ENCODE peak calls at places on chromosomes 11 and 22, in four cellular contexts. E is AG04449; B is nephron progenitor cell; Q is naive thymus-derived CD8-positive, alpha-beta T cell. V is an unnamed sample.

GRCh38 chr11:7642747-7643146 is 30.6 kb downstream of the CYB5R2 start:
- DNase-seq in B (no peak), Q (no peak), E (no peak), V (no peak)

GRCh38 chr22:46851941-46852340 is 89.5 kb downstream of the TBC1D22A start:
- DNase-seq in B (no peak), Q (no peak), E (no peak), V (no peak)

GRCh38 chr22:42300286-42301071 is 30.0 kb upstream of the TCF20 start:
- DNase-seq in E (no peak), Q (no peak), B (no peak), V (no peak)

GRCh38 chr11:74391193-74391592 is 7.0 kb downstream of the PGM2L1 start:
- DNase-seq in Q (no peak), E (no peak), B (no peak), V (no peak)

GRCh38 chr11:65182258-65183170 is 786 bp downstream of the CAPN1 start:
- DNase-seq in E (no peak), B (no peak), Q (no peak), V (no peak)

GRCh38 chr11:110093407-110094297 is 460 bp downstream of the ZC3H12C start:
- DNase-seq in B (peak), Q (no peak), E (no peak), V (no peak)

GRCh38 chr11:57638005-57638760 is 11.5 kb downstream of the YPEL4 start:
- DNase-seq in B (peak), Q (no peak), E (no peak), V (no peak)

GRCh38 chr11:64466115-64466718 is 107.3 kb downstream of the RPS6KA4 start:
- DNase-seq in E (no peak), B (no peak), Q (no peak), V (no peak)

GRCh38 chr22:37193629-37194191 is 5.7 kb upstream of the C1QTNF6 start:
- DNase-seq in B (peak), Q (peak), E (no peak), V (no peak)

GRCh38 chr11:78759067-78759466 is 184.4 kb upstream of the NARS2 start:
- DNase-seq in E (no peak), Q (no peak), B (no peak), V (no peak)

GRCh38 chr11:8071616-8072581 is 9.1 kb upstream of the TUB start:
- DNase-seq in Q (no peak), B (no peak), E (no peak), V (no peak)

GRCh38 chr11:2300290-2300935 is 1.3 kb downstream of the C11orf21 start:
- DNase-seq in Q (peak), B (no peak), E (no peak), V (no peak)

GRCh38 chr22:39231197-39231950 is 13.4 kb downstream of the PDGFB start:
- DNase-seq in Q (no peak), B (no peak), E (no peak), V (no peak)

GRCh38 chr11:11580831-11581492 is 40.8 kb downstream of the GALNT18 start:
- DNase-seq in E (no peak), Q (no peak), B (no peak), V (no peak)

GRCh38 chr11:122343247-122343646 is 227.2 kb upstream of the BLID start:
- DNase-seq in B (no peak), Q (no peak), E (no peak), V (no peak)

GRCh38 chr22:32073823-32074380 is 30.8 kb downstream of the SLC5A1 start:
- DNase-seq in Q (no peak), E (no peak), B (no peak), V (no peak)